ENCODE peak calls at places on chromosomes 3 and 15, in ten cellular contexts. P is OCI-LY7, I is heart left ventricle, V is stomach, O is esophagus muscularis mucosa, Y is left lung, M is A549, H is pancreas, N is cardiac muscle cell, Q is ovary. U is an unnamed sample.

GRCh38 chr3:32238027-32238815 is at the start of gene CMTM8:
- DNase-seq in I (peak; percentile 69), O (peak; percentile 87), P (peak; percentile 62), N (peak; percentile 80), M (peak; percentile 60), Y (peak; percentile 72), V (peak; percentile 81), H (peak; percentile 82), Q (no peak), U (peak; percentile 55)

GRCh38 chr15:62444104-62445027 is 279.3 kb upstream of the C2CD4B start:
- DNase-seq in N (no peak), Y (peak; percentile 59), O (no peak), M (no peak), P (no peak), I (no peak), V (no peak), H (no peak), Q (no peak), U (no peak)

GRCh38 chr15:89575656-89576416 is 567 bp downstream of the TICRR start:
- DNase-seq in I (no peak), M (peak; percentile 46), Y (peak; percentile 36), O (no peak), H (peak; percentile 53), P (peak; percentile 25), V (no peak), N (peak; percentile 18), Q (no peak), U (peak; percentile 22)

GRCh38 chr15:80893777-80894176 is 95.8 kb downstream of the MESD start:
- DNase-seq in Q (no peak), P (no peak), O (no peak), Y (no peak), I (no peak), V (no peak), M (no peak), H (no peak), N (no peak), U (peak; percentile 34)

GRCh38 chr3:15958692-15959433 is 161.1 kb upstream of the ANKRD28 start:
- DNase-seq in Q (no peak), M (no peak), N (no peak), Y (no peak), I (no peak), H (no peak), O (no peak), P (no peak), V (no peak), U (no peak)

GRCh38 chr15:98289747-98290146 is 329.2 kb downstream of the ARRDC4 start:
- DNase-seq in O (no peak), H (no peak), P (no peak), N (no peak), I (no peak), Y (no peak), V (no peak), M (no peak), Q (no peak), U (no peak)

GRCh38 chr3:168094580-168094876 is 1.2 kb downstream of the GOLIM4 start:
- DNase-seq in P (no peak), H (no peak), O (no peak), I (no peak), M (no peak), Y (no peak), Q (no peak), V (peak; percentile 39), N (peak; percentile 69), U (no peak)

GRCh38 chr3:185813691-185814215 is 11.1 kb downstream of the IGF2BP2 start:
- DNase-seq in H (no peak), V (no peak), O (no peak), I (no peak), N (peak; percentile 41), Q (no peak), P (no peak), Y (no peak), M (no peak), U (no peak)

GRCh38 chr15:70514236-70514635 is 249.1 kb downstream of the UACA start:
- DNase-seq in O (no peak), V (no peak), Q (no peak), I (no peak), P (no peak), M (no peak), Y (no peak), H (no peak), N (no peak), U (no peak)

GRCh38 chr15:70518201-70519003 is 245.0 kb downstream of the UACA start:
- DNase-seq in N (no peak), Q (no peak), H (no peak), O (no peak), V (no peak), I (no peak), M (no peak), P (no peak), Y (peak; percentile 19), U (no peak)

GRCh38 chr15:70519004-70519365 is 244.4 kb downstream of the UACA start:
- DNase-seq in P (no peak), H (no peak), V (no peak), M (no peak), O (no peak), Y (peak; percentile 13), N (no peak), I (no peak), Q (no peak), U (no peak)

GRCh38 chr15:70517194-70517590 is 246.2 kb downstream of the UACA start:
- DNase-seq in V (no peak), H (no peak), O (no peak), N (no peak), Q (no peak), M (no peak), I (no peak), P (no peak), Y (no peak), U (no peak)

GRCh38 chr15:70516408-70517193 is 246.8 kb downstream of the UACA start:
- DNase-seq in M (no peak), H (no peak), O (no peak), Y (no peak), I (no peak), Q (no peak), P (no peak), V (no peak), N (no peak), U (no peak)
- TF ChIP-seq CTCF in M (no peak), H (no peak), O (no peak), Y (no peak), I (no peak), Q (no peak), P (no peak), V (no peak), N (no peak), U (no peak)

GRCh38 chr3:187063286-187064081 is 75.8 kb downstream of the RPL39L start:
- DNase-seq in H (no peak), V (no peak), N (peak; percentile 15), Q (no peak), P (peak; percentile 56), M (peak; percentile 19), I (no peak), O (peak; percentile 60), Y (peak; percentile 56), U (no peak)

GRCh38 chr3:187066228-187066995 is 72.9 kb downstream of the RPL39L start:
- DNase-seq in N (peak; percentile 60), H (no peak), O (peak; percentile 53), M (peak; percentile 66), V (no peak), P (peak; percentile 94), Y (no peak), I (no peak), Q (no peak), U (no peak)

GRCh38 chr3:187061748-187062147 is 77.5 kb downstream of the RPL39L start:
- DNase-seq in I (no peak), M (no peak), N (no peak), O (no peak), P (no peak), H (no peak), Q (no peak), V (no peak), Y (no peak), U (no peak)

GRCh38 chr3:187062526-187063177 is 76.6 kb downstream of the RPL39L start:
- DNase-seq in O (no peak), M (peak; percentile 72), V (no peak), P (no peak), Y (no peak), N (no peak), Q (no peak), H (no peak), I (no peak), U (no peak)

DNA sequence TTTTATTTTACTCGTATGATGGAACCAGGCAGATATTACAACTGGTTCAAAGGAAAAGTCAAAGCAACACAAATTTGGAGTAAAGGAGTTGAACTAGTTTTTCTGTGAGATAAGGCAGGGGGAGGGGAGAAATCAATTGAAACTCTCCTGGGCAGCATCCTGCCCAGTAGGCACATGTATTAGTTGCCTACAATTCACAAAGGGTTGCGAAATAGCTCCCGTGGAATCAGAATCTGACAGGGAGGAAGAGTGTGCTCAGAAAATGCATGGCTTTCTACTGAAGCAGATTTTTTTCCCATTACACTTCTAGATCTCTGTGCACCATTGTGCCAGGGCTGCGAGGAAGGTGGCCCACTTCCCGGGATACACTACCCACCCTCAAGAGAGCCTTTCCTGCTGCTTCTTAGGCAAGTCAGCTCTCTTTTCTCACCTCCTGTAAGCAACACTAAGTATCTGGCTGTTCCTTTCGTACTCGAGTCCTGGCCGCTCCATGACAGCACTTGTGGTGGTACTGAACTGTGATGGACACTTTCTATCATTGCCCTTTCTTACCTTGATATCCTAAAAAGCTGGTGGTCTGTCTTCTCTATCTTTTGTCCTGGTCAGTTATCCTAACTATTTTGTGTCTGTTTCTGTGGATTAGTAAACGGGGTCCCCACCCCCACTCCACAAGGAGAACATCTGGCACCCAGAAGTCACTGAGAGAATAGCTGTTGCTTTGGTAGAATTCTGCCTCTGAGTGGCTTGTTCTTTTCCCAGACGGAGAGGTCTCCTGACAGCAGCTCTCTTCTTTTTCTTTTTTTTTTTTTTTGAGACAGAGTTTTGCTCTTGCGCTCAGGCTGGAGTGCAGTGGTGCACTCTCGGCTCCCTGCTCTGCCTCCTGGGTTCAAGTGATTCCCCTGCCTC is 74.8 kb downstream of the RPL39L start:
- DNase-seq in Y (no peak), M (no peak), I (no peak), P (peak; percentile 46), V (no peak), Q (no peak), H (no peak), O (peak; percentile 45), N (no peak), U (no peak)
- H3K27ac ChIP-seq in Y (peak overlapping the region; percentile 81), M (peak overlapping the region; percentile 73), I (peak overlapping the region; percentile 12), P (peak overlapping the region; percentile 99), V (peak overlapping the region; percentile 64), Q (no peak overlapping the region), H (peak overlapping the region; percentile 65), O (no peak overlapping the region), N (peak overlapping the region; percentile 70), U (no peak overlapping the region)

DNA sequence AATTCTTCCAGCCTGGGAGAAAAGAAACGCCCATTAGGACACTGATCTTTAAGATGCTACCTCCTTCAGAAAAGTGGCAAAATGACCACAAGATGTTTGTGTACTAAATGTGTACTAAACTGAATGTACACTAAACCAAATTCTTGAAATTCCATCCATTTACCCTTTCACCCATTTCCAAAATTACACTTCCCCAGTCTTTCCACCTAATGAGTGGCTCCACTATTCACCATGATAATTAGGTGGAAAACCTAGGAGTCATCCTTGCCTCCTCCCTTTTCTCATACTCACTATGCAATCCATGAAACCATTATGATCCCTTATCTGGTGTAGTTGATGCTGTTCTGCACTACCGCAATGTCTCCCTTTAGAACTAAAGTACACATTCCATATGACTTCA is 452.1 kb upstream of the THBS1 start:
- DNase-seq in V (no peak), N (no peak), Q (no peak), Y (no peak), P (no peak), H (no peak), M (no peak), O (no peak), I (no peak), U (no peak)
- H3K4me1 ChIP-seq in V (peaks cover 37% of the 10 kb centered on the region), N (peaks cover 23% of the 10 kb centered on the region), Q (peaks cover 10% of the 10 kb centered on the region), Y (peaks cover 7% of the 10 kb centered on the region), P (no peaks in the 10 kb centered on the region), H (peaks cover 29% of the 10 kb centered on the region), M (peaks cover 81% of the 10 kb centered on the region), O (peaks cover 68% of the 10 kb centered on the region), I (peaks cover 16% of the 10 kb centered on the region), U (peaks cover 33% of the 10 kb centered on the region)

DNA sequence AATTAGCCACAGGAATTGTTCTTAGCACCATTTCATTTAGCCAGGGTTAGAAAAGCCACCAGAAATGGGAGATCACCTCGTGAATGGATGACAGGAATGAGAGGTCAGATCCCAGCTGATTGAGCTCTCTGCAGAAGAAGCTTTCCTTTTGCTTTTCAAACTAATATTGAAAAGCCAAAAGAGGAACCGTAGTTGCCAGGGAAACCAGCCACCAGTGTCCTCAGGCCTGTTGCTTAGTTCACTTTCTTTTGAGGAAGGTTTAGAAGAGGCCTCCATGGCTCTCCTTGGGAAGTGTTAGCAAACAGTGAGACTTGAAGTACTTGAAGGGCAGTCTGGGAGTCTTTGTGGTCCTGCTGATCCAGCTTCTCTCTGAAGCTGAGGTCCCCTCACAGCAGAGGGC is 7.4 kb upstream of the CCK start:
- DNase-seq in I (no peak), M (no peak), N (no peak), Y (no peak), P (no peak), O (no peak), V (no peak), H (no peak), Q (no peak), U (no peak)
- TF ChIP-seq CTCF in I (no peak), M (no peak), N (no peak), Y (no peak), P (no peak), O (no peak), V (no peak), H (no peak), Q (no peak), U (no peak)